ENCODE peak calls at places on chromosomes 7 and 10, in six cellular contexts. M is NCI-H1105; K is activated CD4-positive, alpha-beta T cell treated with anti-CD3 and anti-CD28 coated beads for 24 hours; D is hippocampal formation; J is sciatic nerve; P is IMR-90. G is an unnamed sample.

GRCh38 chr10:133128126-133129081 is 31.6 kb upstream of the KNDC1 start:
- DNase-seq in M (no peak), K (no peak), D (no peak), J (no peak), P (no peak), G (peak)

GRCh38 chr10:101330236-101331225 is 23.4 kb upstream of the BTRC start:
- DNase-seq in M (no peak), K (no peak), D (no peak), J (peak), P (peak), G (no peak)

GRCh38 chr10:89981891-89982290 is 280.5 kb downstream of the KIF20B start:
- DNase-seq in M (no peak), K (no peak), D (no peak), J (no peak), P (no peak), G (no peak)

GRCh38 chr7:139452948-139453672 is 30.4 kb downstream of the KLRG2 start:
- DNase-seq in M (no peak), K (no peak), D (no peak), J (no peak), P (peak), G (no peak)

GRCh38 chr7:84113906-84114875 is 80.4 kb downstream of the SEMA3A start:
- DNase-seq in M (no peak), K (no peak), D (no peak), J (no peak), P (no peak), G (no peak)

GRCh38 chr10:4154317-4154716 is 369.3 kb upstream of the KLF6 start:
- DNase-seq in M (no peak), K (no peak), D (no peak), J (no peak), P (no peak), G (no peak)

GRCh38 chr7:139602143-139602722 is 78.7 kb downstream of the CLEC2L start:
- DNase-seq in M (no peak), K (no peak), D (peak), J (no peak), P (peak), G (no peak)

GRCh38 chr10:5530846-5531557 is 6.2 kb downstream of the CALML3 start:
- DNase-seq in M (no peak), K (no peak), D (no peak), J (peak), P (no peak), G (peak)

GRCh38 chr10:17100586-17100985 is 29.0 kb downstream of the CUBN start:
- DNase-seq in M (no peak), K (no peak), D (no peak), J (no peak), P (no peak), G (no peak)

GRCh38 chr10:110783509-110784103 is 88.1 kb upstream of the PDCD4 start:
- DNase-seq in M (no peak), K (peak), D (no peak), J (no peak), P (peak), G (no peak)

GRCh38 chr7:83118347-83119001 is 44.2 kb downstream of the PCLO start:
- DNase-seq in M (no peak), K (no peak), D (no peak), J (no peak), P (no peak), G (no peak)

GRCh38 chr7:45073031-45073842 is 15.5 kb downstream of the NACAD start:
- DNase-seq in M (no peak), K (no peak), D (no peak), J (no peak), P (no peak), G (no peak)

GRCh38 chr10:125213541-125214282 is 53.3 kb upstream of the CTBP2 start:
- DNase-seq in M (no peak), K (no peak), D (peak), J (no peak), P (no peak), G (no peak)

GRCh38 chr10:12243860-12244620 is 48.1 kb downstream of the CDC123 start:
- DNase-seq in M (no peak), K (no peak), D (no peak), J (no peak), P (no peak), G (no peak)

GRCh38 chr7:45663167-45663921 is 89.2 kb downstream of the ADCY1 start:
- DNase-seq in M (no peak), K (no peak), D (no peak), J (peak), P (peak), G (no peak)

GRCh38 chr10:34719336-34719735 is 95.8 kb downstream of the PARD3 start:
- DNase-seq in M (no peak), K (no peak), D (no peak), J (no peak), P (no peak), G (no peak)

GRCh38 chr7:154927624-154928125 is 75.2 kb downstream of the PAXIP1 start:
- DNase-seq in M (peak), K (peak), D (peak), J (peak), P (peak), G (peak)

GRCh38 chr7:99748846-99749579 is 14.0 kb upstream of the CYP3A7 start:
- DNase-seq in M (no peak), K (no peak), D (no peak), J (no peak), P (no peak), G (no peak)

GRCh38 chr10:105328441-105328840 is 687.4 kb downstream of the SORCS3 start:
- DNase-seq in M (peak), K (no peak), D (peak), J (no peak), P (no peak), G (no peak)

GRCh38 chr7:149197675-149198074 is 2.3 kb downstream of the ZNF282 start:
- DNase-seq in M (no peak), K (no peak), D (no peak), J (no peak), P (no peak), G (peak)

GRCh38 chr7:100575206-100575631 is 1.5 kb upstream of the SAP25 start:
- DNase-seq in M (no peak), K (no peak), D (no peak), J (no peak), P (no peak), G (no peak)

GRCh38 chr10:31317652-31318381 is 1.2 kb upstream of the ZEB1 start:
- DNase-seq in M (no peak), K (peak), D (no peak), J (no peak), P (no peak), G (no peak)

GRCh38 chr10:7193369-7193768 is 217.5 kb downstream of the SFMBT2 start:
- DNase-seq in M (no peak), K (peak), D (no peak), J (no peak), P (no peak), G (no peak)

GRCh38 chr10:51960494-51960895 is 261.1 kb upstream of the CSTF2T start:
- DNase-seq in M (no peak), K (peak), D (peak), J (no peak), P (peak), G (no peak)

GRCh38 chr10:75021851-75022250 is 89.6 kb upstream of the SAMD8 start:
- DNase-seq in M (no peak), K (no peak), D (no peak), J (no peak), P (no peak), G (no peak)

GRCh38 chr7:94649313-94649924 is 6.5 kb downstream of the SGCE start:
- DNase-seq in M (no peak), K (no peak), D (no peak), J (no peak), P (peak), G (no peak)

GRCh38 chr7:133196872-133197612 is 55.8 kb upstream of the EXOC4 start:
- DNase-seq in M (no peak), K (no peak), D (no peak), J (no peak), P (no peak), G (no peak)

GRCh38 chr7:47495269-47495875 is 86.5 kb downstream of the TNS3 start:
- DNase-seq in M (no peak), K (no peak), D (no peak), J (no peak), P (no peak), G (no peak)

GRCh38 chr10:21020545-21020944 is 123.4 kb upstream of the NEBL start:
- DNase-seq in M (no peak), K (peak), D (no peak), J (no peak), P (no peak), G (no peak)

GRCh38 chr7:9029671-9030070 is 596.3 kb downstream of the NXPH1 start:
- DNase-seq in M (peak), K (no peak), D (no peak), J (no peak), P (no peak), G (no peak)

GRCh38 chr7:36658603-36659516 is 65.4 kb downstream of the AOAH start:
- DNase-seq in M (no peak), K (no peak), D (no peak), J (no peak), P (peak), G (no peak)

GRCh38 chr10:117541405-117541908 is 1.1 kb upstream of the EMX2 start:
- DNase-seq in M (no peak), K (no peak), D (no peak), J (peak), P (no peak), G (no peak)

GRCh38 chr10:78703581-78703980 is 365.2 kb upstream of the ZMIZ1 start:
- DNase-seq in M (no peak), K (no peak), D (no peak), J (no peak), P (peak), G (no peak)

GRCh38 chr10:79103585-79103984 is 34.8 kb downstream of the ZMIZ1 start:
- DNase-seq in M (no peak), K (no peak), D (no peak), J (no peak), P (no peak), G (no peak)

GRCh38 chr10:97633921-97634320 is 621 bp upstream of the MORN4 start:
- DNase-seq in M (no peak), K (no peak), D (no peak), J (no peak), P (no peak), G (no peak)

GRCh38 chr10:23453465-23453864 is 14.6 kb downstream of the OTUD1 start:
- DNase-seq in M (no peak), K (no peak), D (no peak), J (no peak), P (no peak), G (no peak)

GRCh38 chr7:1555813-1556540 is at the start of gene TMEM184A:
- DNase-seq in M (peak), K (no peak), D (no peak), J (no peak), P (no peak), G (no peak)

G was measured in sigmoid colon.